ENCODE peak calls at places on chromosome 5, in six cellular contexts. One of them, this sample, is unnamed. For H3K4me1, the result is how much of the 10 kb centered on the place peaks cover.

GRCh38 chr5:142600611-142601360 is 85.1 kb downstream of the FGF1 start:
- DNase-seq in heart right ventricle: peak
- DNase-seq in left ventricle myocardium inferior: peak
- DNase-seq in thoracic aorta: peak
- DNase-seq in CD8-positive, alpha-beta T cell: no peak
- DNase-seq in H1: no peak
- DNase-seq in this sample: no peak

GRCh38 chr5:173495225-173495904 is 121.1 kb downstream of the BOD1 start:
- DNase-seq in heart right ventricle: peak
- DNase-seq in left ventricle myocardium inferior: no peak
- DNase-seq in thoracic aorta: no peak
- DNase-seq in CD8-positive, alpha-beta T cell: no peak
- DNase-seq in H1: no peak
- DNase-seq in this sample: no peak

GRCh38 chr5:78331523-78332080 is 28.8 kb upstream of the SCAMP1 start:
- DNase-seq in heart right ventricle: no peak
- DNase-seq in left ventricle myocardium inferior: no peak
- DNase-seq in thoracic aorta: no peak
- DNase-seq in CD8-positive, alpha-beta T cell: no peak
- DNase-seq in H1: no peak
- DNase-seq in this sample: no peak

GRCh38 chr5:77312411-77312810 is 101.9 kb downstream of the PDE8B start:
- DNase-seq in heart right ventricle: no peak
- DNase-seq in left ventricle myocardium inferior: no peak
- DNase-seq in thoracic aorta: no peak
- DNase-seq in CD8-positive, alpha-beta T cell: no peak
- DNase-seq in H1: no peak
- DNase-seq in this sample: no peak

GRCh38 chr5:120463991-120464626 is at the start of gene PRR16:
- DNase-seq in heart right ventricle: peak
- DNase-seq in left ventricle myocardium inferior: peak
- DNase-seq in thoracic aorta: no peak
- DNase-seq in CD8-positive, alpha-beta T cell: no peak
- DNase-seq in H1: peak
- DNase-seq in this sample: peak

GRCh38 chr5:88183255-88183654 is 85.4 kb downstream of the TMEM161B start:
- DNase-seq in heart right ventricle: no peak
- DNase-seq in left ventricle myocardium inferior: no peak
- DNase-seq in thoracic aorta: no peak
- DNase-seq in CD8-positive, alpha-beta T cell: no peak
- DNase-seq in H1: no peak
- DNase-seq in this sample: no peak

GRCh38 chr5:10736354-10736753 is 24.7 kb downstream of the DAP start:
- DNase-seq in heart right ventricle: no peak
- DNase-seq in left ventricle myocardium inferior: no peak
- DNase-seq in thoracic aorta: no peak
- DNase-seq in CD8-positive, alpha-beta T cell: no peak
- DNase-seq in H1: no peak
- DNase-seq in this sample: no peak

GRCh38 chr5:75588666-75589065 is 22.6 kb upstream of the ANKDD1B start:
- DNase-seq in heart right ventricle: no peak
- DNase-seq in left ventricle myocardium inferior: no peak
- DNase-seq in thoracic aorta: no peak
- DNase-seq in CD8-positive, alpha-beta T cell: no peak
- DNase-seq in H1: no peak
- DNase-seq in this sample: no peak

GRCh38 chr5:79133121-79133656 is 21.6 kb downstream of the BHMT start:
- DNase-seq in heart right ventricle: no peak
- DNase-seq in left ventricle myocardium inferior: no peak
- DNase-seq in thoracic aorta: no peak
- DNase-seq in CD8-positive, alpha-beta T cell: no peak
- DNase-seq in H1: no peak
- DNase-seq in this sample: no peak

GRCh38 chr5:34626036-34626435 is 30.1 kb upstream of the RAI14 start:
- DNase-seq in heart right ventricle: no peak
- DNase-seq in left ventricle myocardium inferior: no peak
- DNase-seq in thoracic aorta: no peak
- DNase-seq in CD8-positive, alpha-beta T cell: no peak
- DNase-seq in H1: no peak
- DNase-seq in this sample: no peak

GRCh38 chr5:180135967-180136641 is 64.5 kb upstream of the RNF130 start:
- DNase-seq in heart right ventricle: no peak
- DNase-seq in left ventricle myocardium inferior: no peak
- DNase-seq in thoracic aorta: no peak
- DNase-seq in CD8-positive, alpha-beta T cell: peak
- DNase-seq in H1: peak
- DNase-seq in this sample: no peak

GRCh38 chr5:74767579-74767913 is 497 bp downstream of the NSA2 start:
- DNase-seq in heart right ventricle: peak
- DNase-seq in left ventricle myocardium inferior: no peak
- DNase-seq in thoracic aorta: no peak
- DNase-seq in CD8-positive, alpha-beta T cell: no peak
- DNase-seq in H1: no peak
- DNase-seq in this sample: no peak

GRCh38 chr5:26439121-26439520 is 599.3 kb downstream of the CDH9 start:
- DNase-seq in heart right ventricle: no peak
- DNase-seq in left ventricle myocardium inferior: no peak
- DNase-seq in thoracic aorta: no peak
- DNase-seq in CD8-positive, alpha-beta T cell: no peak
- DNase-seq in H1: no peak
- DNase-seq in this sample: no peak

GRCh38 chr5:463952-464351 is 21.0 kb downstream of the EXOC3 start:
- DNase-seq in heart right ventricle: no peak
- DNase-seq in left ventricle myocardium inferior: peak
- DNase-seq in thoracic aorta: no peak
- DNase-seq in CD8-positive, alpha-beta T cell: peak
- DNase-seq in H1: no peak
- DNase-seq in this sample: peak

GRCh38 chr5:173265433-173265832 is 30.4 kb upstream of the NKX2-5 start:
- DNase-seq in heart right ventricle: peak
- DNase-seq in left ventricle myocardium inferior: peak
- DNase-seq in thoracic aorta: no peak
- DNase-seq in CD8-positive, alpha-beta T cell: no peak
- DNase-seq in H1: no peak
- DNase-seq in this sample: no peak

GRCh38 chr5:56561-57290 is 35.2 kb upstream of the PLEKHG4B start:
- DNase-seq in heart right ventricle: no peak
- DNase-seq in left ventricle myocardium inferior: no peak
- DNase-seq in thoracic aorta: no peak
- DNase-seq in CD8-positive, alpha-beta T cell: no peak
- DNase-seq in H1: peak
- DNase-seq in this sample: no peak

GRCh38 chr5:34715711-34716110 is 59.6 kb downstream of the RAI14 start:
- DNase-seq in heart right ventricle: no peak
- DNase-seq in left ventricle myocardium inferior: no peak
- DNase-seq in thoracic aorta: no peak
- DNase-seq in CD8-positive, alpha-beta T cell: no peak
- DNase-seq in H1: no peak
- DNase-seq in this sample: no peak

GRCh38 chr5:122602700-122603099 is 172.2 kb upstream of the SNX2 start:
- DNase-seq in heart right ventricle: no peak
- DNase-seq in left ventricle myocardium inferior: no peak
- DNase-seq in thoracic aorta: no peak
- DNase-seq in CD8-positive, alpha-beta T cell: no peak
- DNase-seq in H1: no peak
- DNase-seq in this sample: no peak

GRCh38 chr5:55634866-55635265 is 77.3 kb downstream of the SLC38A9 start:
- DNase-seq in heart right ventricle: no peak
- DNase-seq in left ventricle myocardium inferior: no peak
- DNase-seq in thoracic aorta: no peak
- DNase-seq in CD8-positive, alpha-beta T cell: no peak
- DNase-seq in H1: no peak
- DNase-seq in this sample: no peak

GRCh38 chr5:111735829-111736228 is 21.2 kb downstream of the NREP start:
- DNase-seq in heart right ventricle: peak
- DNase-seq in left ventricle myocardium inferior: peak
- DNase-seq in thoracic aorta: peak
- DNase-seq in CD8-positive, alpha-beta T cell: no peak
- DNase-seq in H1: no peak
- DNase-seq in this sample: no peak

GRCh38 chr5:31121224-31121623 is 72.3 kb upstream of the CDH6 start:
- DNase-seq in heart right ventricle: no peak
- DNase-seq in left ventricle myocardium inferior: no peak
- DNase-seq in thoracic aorta: no peak
- DNase-seq in CD8-positive, alpha-beta T cell: no peak
- DNase-seq in H1: no peak
- DNase-seq in this sample: no peak

GRCh38 chr5:110769282-110769681 is 30.5 kb downstream of the SLC25A46 start:
- DNase-seq in heart right ventricle: no peak
- DNase-seq in left ventricle myocardium inferior: no peak
- DNase-seq in thoracic aorta: no peak
- DNase-seq in CD8-positive, alpha-beta T cell: no peak
- DNase-seq in H1: no peak
- DNase-seq in this sample: no peak

GRCh38 chr5:123755587-123756324 is 243.8 kb downstream of the CSNK1G3 start:
- DNase-seq in heart right ventricle: no peak
- DNase-seq in left ventricle myocardium inferior: no peak
- DNase-seq in thoracic aorta: no peak
- DNase-seq in CD8-positive, alpha-beta T cell: no peak
- DNase-seq in H1: no peak
- DNase-seq in this sample: no peak

GRCh38 chr5:170832241-170832640 is 29.6 kb upstream of the RANBP17 start:
- DNase-seq in heart right ventricle: no peak
- DNase-seq in left ventricle myocardium inferior: no peak
- DNase-seq in thoracic aorta: no peak
- DNase-seq in CD8-positive, alpha-beta T cell: no peak
- DNase-seq in H1: no peak
- DNase-seq in this sample: no peak

GRCh38 chr5:36655171-36655570 is 48.8 kb downstream of the SLC1A3 start:
- DNase-seq in heart right ventricle: peak
- DNase-seq in left ventricle myocardium inferior: no peak
- DNase-seq in thoracic aorta: no peak
- DNase-seq in CD8-positive, alpha-beta T cell: no peak
- DNase-seq in H1: no peak
- DNase-seq in this sample: no peak

GRCh38 chr5:173342813-173343435 is 14.7 kb upstream of the STC2 start:
- DNase-seq in heart right ventricle: no peak
- DNase-seq in left ventricle myocardium inferior: no peak
- DNase-seq in thoracic aorta: no peak
- DNase-seq in CD8-positive, alpha-beta T cell: no peak
- DNase-seq in H1: no peak
- DNase-seq in this sample: no peak

GRCh38 chr5:137995077-137995746 is 37.7 kb downstream of the FAM13B start:
- DNase-seq in heart right ventricle: no peak
- DNase-seq in left ventricle myocardium inferior: no peak
- DNase-seq in thoracic aorta: no peak
- DNase-seq in CD8-positive, alpha-beta T cell: no peak
- DNase-seq in H1: no peak
- DNase-seq in this sample: no peak

GRCh38 chr5:64635056-64635686 is 55.1 kb upstream of the SHISAL2B start:
- DNase-seq in heart right ventricle: no peak
- DNase-seq in left ventricle myocardium inferior: no peak
- DNase-seq in thoracic aorta: no peak
- DNase-seq in CD8-positive, alpha-beta T cell: no peak
- DNase-seq in H1: no peak
- DNase-seq in this sample: no peak

GRCh38 chr5:87029951-87030350 is 237.7 kb upstream of the RASA1 start:
- DNase-seq in heart right ventricle: no peak
- DNase-seq in left ventricle myocardium inferior: no peak
- DNase-seq in thoracic aorta: no peak
- DNase-seq in CD8-positive, alpha-beta T cell: no peak
- DNase-seq in H1: no peak
- DNase-seq in this sample: no peak

GRCh38 chr5:56898213-56898612 is 11.2 kb upstream of the SETD9 start:
- DNase-seq in heart right ventricle: no peak
- DNase-seq in left ventricle myocardium inferior: no peak
- DNase-seq in thoracic aorta: no peak
- DNase-seq in CD8-positive, alpha-beta T cell: no peak
- DNase-seq in H1: no peak
- DNase-seq in this sample: no peak

GRCh38 chr5:96243862-96244261 is 189.2 kb downstream of the PCSK1 start:
- DNase-seq in heart right ventricle: no peak
- DNase-seq in left ventricle myocardium inferior: no peak
- DNase-seq in thoracic aorta: no peak
- DNase-seq in CD8-positive, alpha-beta T cell: no peak
- DNase-seq in H1: no peak
- DNase-seq in this sample: no peak
- H3K4me1 ChIP-seq in heart right ventricle: under half
- H3K4me1 ChIP-seq in left ventricle myocardium inferior: under half
- H3K4me1 ChIP-seq in thoracic aorta: half or more
- H3K4me1 ChIP-seq in CD8-positive, alpha-beta T cell: under half
- H3K4me1 ChIP-seq in H1: under half
- H3K4me1 ChIP-seq in this sample: under half

GRCh38 chr5:141135718-141136266 is 786 bp downstream of the PCDHB5 start:
- DNase-seq in heart right ventricle: no peak
- DNase-seq in left ventricle myocardium inferior: no peak
- DNase-seq in thoracic aorta: no peak
- DNase-seq in CD8-positive, alpha-beta T cell: no peak
- DNase-seq in H1: no peak
- DNase-seq in this sample: no peak

GRCh38 chr5:141135030-141135717 is at the start of gene PCDHB5:
- DNase-seq in heart right ventricle: peak
- DNase-seq in left ventricle myocardium inferior: no peak
- DNase-seq in thoracic aorta: no peak
- DNase-seq in CD8-positive, alpha-beta T cell: no peak
- DNase-seq in H1: peak
- DNase-seq in this sample: no peak
- H3K4me3 ChIP-seq in heart right ventricle: peak
- H3K4me3 ChIP-seq in left ventricle myocardium inferior: peak
- H3K4me3 ChIP-seq in thoracic aorta: peak
- H3K4me3 ChIP-seq in CD8-positive, alpha-beta T cell: no peak
- H3K4me3 ChIP-seq in H1: peak
- H3K4me3 ChIP-seq in this sample: peak

GRCh38 chr5:139867581-139867980 is 72.0 kb downstream of the PSD2 start:
- DNase-seq in heart right ventricle: no peak
- DNase-seq in left ventricle myocardium inferior: no peak
- DNase-seq in thoracic aorta: no peak
- DNase-seq in CD8-positive, alpha-beta T cell: no peak
- DNase-seq in H1: no peak
- DNase-seq in this sample: no peak

GRCh38 chr5:139870677-139871076 is 75.1 kb downstream of the PSD2 start:
- DNase-seq in heart right ventricle: no peak
- DNase-seq in left ventricle myocardium inferior: no peak
- DNase-seq in thoracic aorta: no peak
- DNase-seq in CD8-positive, alpha-beta T cell: no peak
- DNase-seq in H1: no peak
- DNase-seq in this sample: no peak

GRCh38 chr5:139867109-139867508 is 71.5 kb downstream of the PSD2 start:
- DNase-seq in heart right ventricle: no peak
- DNase-seq in left ventricle myocardium inferior: no peak
- DNase-seq in thoracic aorta: no peak
- DNase-seq in CD8-positive, alpha-beta T cell: no peak
- DNase-seq in H1: no peak
- DNase-seq in this sample: no peak

GRCh38 chr5:139871624-139872023 is 76.0 kb downstream of the PSD2 start:
- DNase-seq in heart right ventricle: no peak
- DNase-seq in left ventricle myocardium inferior: no peak
- DNase-seq in thoracic aorta: no peak
- DNase-seq in CD8-positive, alpha-beta T cell: no peak
- DNase-seq in H1: no peak
- DNase-seq in this sample: no peak

GRCh38 chr5:139869042-139869790 is 73.6 kb downstream of the PSD2 start:
- DNase-seq in heart right ventricle: no peak
- DNase-seq in left ventricle myocardium inferior: no peak
- DNase-seq in thoracic aorta: no peak
- DNase-seq in CD8-positive, alpha-beta T cell: no peak
- DNase-seq in H1: no peak
- DNase-seq in this sample: no peak
- H3K27ac ChIP-seq in heart right ventricle: no peak
- H3K27ac ChIP-seq in left ventricle myocardium inferior: no peak
- H3K27ac ChIP-seq in thoracic aorta: no peak
- H3K27ac ChIP-seq in CD8-positive, alpha-beta T cell: no peak
- H3K27ac ChIP-seq in H1: no peak
- H3K27ac ChIP-seq in this sample: peak

GRCh38 chr5:175700991-175701390 is 43.1 kb downstream of the HRH2 start:
- DNase-seq in heart right ventricle: no peak
- DNase-seq in left ventricle myocardium inferior: no peak
- DNase-seq in thoracic aorta: no peak
- DNase-seq in CD8-positive, alpha-beta T cell: no peak
- DNase-seq in H1: no peak
- DNase-seq in this sample: no peak
- H3K4me1 ChIP-seq in heart right ventricle: under half
- H3K4me1 ChIP-seq in left ventricle myocardium inferior: under half
- H3K4me1 ChIP-seq in thoracic aorta: under half
- H3K4me1 ChIP-seq in CD8-positive, alpha-beta T cell: under half
- H3K4me1 ChIP-seq in H1: under half
- H3K4me1 ChIP-seq in this sample: under half